ENCODE peak calls at places on chromosome 5, in four cellular contexts. O, F, L and E are unnamed samples.

GRCh38 chr5:56612353-56612752 is 203.0 kb upstream of the MAP3K1 start:
- DNase-seq in O (no peak), F (peak), L (no peak), E (no peak)

GRCh38 chr5:37991267-37991902 is 151.5 kb upstream of the GDNF start:
- DNase-seq in O (no peak), F (no peak), L (no peak), E (no peak)

GRCh38 chr5:127572930-127573329 is 55.5 kb downstream of the PRRC1 start:
- DNase-seq in O (peak), F (no peak), L (peak), E (no peak)

GRCh38 chr5:103262422-103262871 is 3.9 kb downstream of the MACIR start:
- DNase-seq in O (no peak), F (peak), L (no peak), E (peak)

GRCh38 chr5:72199681-72200080 is 92.4 kb downstream of the MAP1B start:
- DNase-seq in O (no peak), F (no peak), L (no peak), E (no peak)

GRCh38 chr5:125302577-125302976 is 556.1 kb upstream of the ZNF608 start:
- DNase-seq in O (no peak), F (no peak), L (no peak), E (no peak)

GRCh38 chr5:4653475-4653874 is 486.7 kb upstream of the ADAMTS16 start:
- DNase-seq in O (no peak), F (no peak), L (no peak), E (no peak)

GRCh38 chr5:72438141-72438540 is 69.1 kb downstream of the ZNF366 start:
- DNase-seq in O (no peak), F (peak), L (no peak), E (no peak)

GRCh38 chr5:169778622-169779596 is 141.8 kb downstream of the DOCK2 start:
- DNase-seq in O (no peak), F (no peak), L (peak), E (no peak)

GRCh38 chr5:160188151-160188967 is 40.9 kb upstream of the FABP6 start:
- DNase-seq in O (peak), F (peak), L (no peak), E (peak)

GRCh38 chr5:39231705-39232525 is 12.6 kb upstream of the FYB1 start:
- DNase-seq in O (no peak), F (no peak), L (no peak), E (no peak)

GRCh38 chr5:178548751-178549150 is 41.4 kb downstream of the COL23A1 start:
- DNase-seq in O (no peak), F (no peak), L (no peak), E (no peak)

GRCh38 chr5:61327761-61328753 is 4.0 kb upstream of the ZSWIM6 start:
- DNase-seq in O (peak), F (peak), L (no peak), E (peak)

GRCh38 chr5:1513326-1514026 is 10.3 kb downstream of the LPCAT1 start:
- DNase-seq in O (no peak), F (no peak), L (no peak), E (no peak)

GRCh38 chr5:109656829-109657228 is 32.9 kb upstream of the MAN2A1 start:
- DNase-seq in O (no peak), F (peak), L (no peak), E (no peak)

GRCh38 chr5:134552301-134552700 is 26.8 kb downstream of the JADE2 start:
- DNase-seq in O (no peak), F (peak), L (no peak), E (no peak)

GRCh38 chr5:149664666-149665415 is 65.3 kb upstream of the PPARGC1B start:
- DNase-seq in O (no peak), F (no peak), L (no peak), E (no peak)

GRCh38 chr5:5220896-5221295 is 80.8 kb downstream of the ADAMTS16 start:
- DNase-seq in O (no peak), F (no peak), L (no peak), E (no peak)

GRCh38 chr5:61304611-61305369 is 27.3 kb upstream of the ZSWIM6 start:
- DNase-seq in O (no peak), F (peak), L (no peak), E (peak)

GRCh38 chr5:135565256-135565655 is 13.5 kb downstream of the CXCL14 start:
- DNase-seq in O (no peak), F (no peak), L (no peak), E (no peak)

GRCh38 chr5:135564305-135564704 is 14.5 kb downstream of the CXCL14 start:
- DNase-seq in O (no peak), F (no peak), L (no peak), E (no peak)

GRCh38 chr5:135567661-135568060 is 11.1 kb downstream of the CXCL14 start:
- DNase-seq in O (no peak), F (peak), L (no peak), E (no peak)

GRCh38 chr5:135566422-135567416 is 12.1 kb downstream of the CXCL14 start:
- DNase-seq in O (no peak), F (no peak), L (no peak), E (no peak)

DNA sequence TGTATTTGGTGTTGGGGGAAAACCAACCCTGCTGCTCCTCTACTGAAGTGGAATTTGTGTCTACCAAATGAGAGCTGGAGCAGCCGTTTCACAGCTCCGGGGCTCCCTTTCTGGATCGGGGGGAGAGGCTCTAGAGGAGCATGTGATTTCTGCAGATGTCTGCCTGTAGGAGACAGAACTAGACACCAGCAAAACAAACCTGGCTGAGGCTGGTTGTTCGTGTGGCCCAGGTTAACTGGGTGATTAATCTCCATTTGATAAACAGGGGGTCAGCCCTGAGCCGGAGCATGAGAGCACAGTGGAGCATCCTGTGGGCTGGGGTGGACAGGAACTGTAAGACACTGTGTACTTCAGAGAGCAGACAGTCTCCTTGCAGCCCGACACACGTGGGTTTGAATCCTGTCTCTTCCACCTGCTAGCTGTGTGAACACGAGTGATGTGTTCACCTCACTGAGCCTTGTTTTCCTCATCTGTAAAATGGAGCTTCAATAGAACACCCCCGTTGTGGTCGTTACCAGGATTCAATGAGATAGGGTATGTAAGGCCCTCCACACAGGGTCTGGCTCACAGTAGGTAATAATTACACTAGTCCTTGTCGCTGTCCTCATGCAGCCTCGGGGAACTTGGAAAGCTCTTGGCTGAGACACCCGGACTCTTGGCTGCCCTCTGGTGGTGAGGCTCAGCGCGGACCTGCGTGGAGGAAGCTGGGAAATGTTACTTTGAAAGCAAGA is 12.9 kb downstream of the CXCL14 start:
- DNase-seq in O (peak), F (peak), L (peak), E (peak)
- H2AFZ ChIP-seq in O (no peak), F (peak), L (no peak), E (no peak)

GRCh38 chr5:158070855-158071254 is 211.9 kb upstream of the CLINT1 start:
- DNase-seq in O (no peak), F (no peak), L (no peak), E (no peak)
- H2AFZ ChIP-seq in O (no peak), F (no peak), L (no peak), E (no peak)

GRCh38 chr5:59724482-59725392 is 168.8 kb downstream of the PDE4D start:
- DNase-seq in O (peak), F (peak), L (peak), E (peak)

GRCh38 chr5:59722875-59723274 is 170.7 kb downstream of the PDE4D start:
- DNase-seq in O (no peak), F (peak), L (no peak), E (no peak)

GRCh38 chr5:59728356-59728755 is 165.2 kb downstream of the PDE4D start:
- DNase-seq in O (no peak), F (no peak), L (no peak), E (no peak)

GRCh38 chr5:59721741-59722140 is 171.8 kb downstream of the PDE4D start:
- DNase-seq in O (no peak), F (no peak), L (no peak), E (no peak)

GRCh38 chr5:59725393-59725768 is 168.1 kb downstream of the PDE4D start:
- DNase-seq in O (no peak), F (peak), L (no peak), E (no peak)
- H2AFZ ChIP-seq in O (peak), F (no peak), L (no peak), E (no peak)

GRCh38 chr5:151739395-151739794 is 19.0 kb downstream of the ATOX1 start:
- DNase-seq in O (no peak), F (no peak), L (no peak), E (peak)

GRCh38 chr5:151740336-151740942 is 18.0 kb downstream of the ATOX1 start:
- DNase-seq in O (peak), F (peak), L (peak), E (peak)

GRCh38 chr5:151739939-151740335 is 18.5 kb downstream of the ATOX1 start:
- DNase-seq in O (peak), F (peak), L (no peak), E (no peak)

GRCh38 chr5:151741678-151742423 is 16.6 kb downstream of the ATOX1 start:
- DNase-seq in O (no peak), F (peak), L (no peak), E (no peak)

GRCh38 chr5:151740958-151741373 is 17.5 kb downstream of the ATOX1 start:
- DNase-seq in O (no peak), F (peak), L (no peak), E (no peak)
- H2AFZ ChIP-seq in O (no peak), F (peak), L (no peak), E (no peak)

DNA sequence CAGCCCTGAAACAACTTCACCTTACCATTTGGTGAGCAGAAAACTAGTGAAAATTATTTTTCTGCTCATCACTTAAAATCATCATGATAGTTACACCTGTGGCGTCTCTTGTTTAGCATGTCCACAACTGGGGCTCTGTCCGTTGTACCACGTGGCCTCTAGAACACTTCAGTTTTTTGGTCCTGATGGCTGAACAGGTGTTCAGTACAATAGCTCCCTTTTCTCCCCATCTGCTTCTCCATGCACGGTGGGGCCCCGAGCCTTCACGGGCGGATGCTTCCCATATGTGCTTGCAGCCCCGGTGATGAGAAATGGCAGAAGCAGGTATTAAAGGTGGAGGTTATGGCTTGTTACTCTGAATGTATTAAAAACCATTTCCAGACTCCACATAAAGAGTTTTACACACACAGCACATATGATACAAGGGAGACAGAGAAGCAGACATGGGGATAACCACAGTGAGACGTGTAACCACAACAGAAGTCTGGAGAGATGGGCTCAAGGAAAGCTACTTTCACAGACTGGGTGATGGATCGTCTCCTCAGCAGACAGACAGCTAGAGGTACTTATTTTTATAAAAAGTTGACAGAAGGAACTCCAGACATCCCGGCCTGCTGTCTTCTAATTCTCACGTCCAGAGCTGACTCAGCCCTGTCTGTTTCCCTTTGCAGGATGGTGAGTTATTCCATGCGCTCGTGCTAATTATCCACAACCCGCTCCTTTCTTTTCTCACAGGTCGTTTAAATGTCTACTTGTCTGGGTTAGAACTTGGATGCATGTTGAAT is 304.3 kb downstream of the CWC27 start:
- DNase-seq in O (no peak), F (peak), L (no peak), E (peak)
- H2AFZ ChIP-seq in O (no peak), F (no peak), L (peak), E (no peak)

DNA sequence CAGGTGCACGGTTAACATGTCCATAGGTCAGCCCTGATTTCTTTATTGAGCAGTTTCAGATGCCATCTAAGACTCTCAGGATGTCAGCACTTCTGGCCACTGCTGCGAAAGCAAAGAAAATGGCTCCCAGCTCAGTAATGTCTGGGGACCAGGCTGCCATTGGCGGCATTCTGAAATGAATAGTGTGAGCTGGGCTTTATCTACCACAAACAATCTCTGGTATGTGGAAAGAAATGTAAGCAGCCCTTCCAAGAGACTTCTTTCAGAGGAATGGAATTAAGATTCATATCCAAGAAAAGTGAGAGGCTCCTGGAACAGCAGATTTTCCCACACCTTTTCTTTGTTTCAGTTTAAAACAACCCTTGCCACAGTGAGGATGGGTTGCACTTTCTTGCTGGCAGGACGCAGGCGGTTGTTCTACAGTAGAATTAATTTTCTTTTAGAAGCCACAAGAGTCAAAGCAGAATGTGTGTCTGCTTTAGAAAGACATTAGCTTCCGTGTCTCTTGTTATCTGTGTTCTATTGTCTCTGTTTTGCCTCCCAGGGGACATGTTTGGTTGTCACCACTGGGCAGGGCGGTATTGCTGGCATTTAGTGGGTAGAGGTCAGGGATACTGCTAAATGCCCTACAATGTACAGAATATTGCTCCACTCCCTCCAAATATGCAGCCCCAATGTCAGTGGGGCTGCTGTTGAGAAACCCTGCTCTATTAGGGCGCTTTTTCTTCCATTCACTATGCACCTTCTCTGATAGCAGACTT is 149.9 kb upstream of the ANKH start:
- DNase-seq in O (no peak), F (peak), L (no peak), E (peak)
- H2AFZ ChIP-seq in O (peak), F (peak), L (no peak), E (no peak)